ENCODE peak calls at places on chromosomes 13 and 19, in eight cellular contexts. R, F, A, H, N, T, I and J are unnamed samples.

GRCh38 chr13:97849305-97849704 is 104.2 kb upstream of the IPO5 start:
- DNase-seq in A (no peak), F (no peak), H (no peak), N (no peak), R (peak), I (no peak), T (no peak), J (no peak)

GRCh38 chr19:15195381-15195964 is 5.3 kb downstream of the NOTCH3 start:
- DNase-seq in N (peak), R (peak), H (no peak), F (no peak), T (peak), A (no peak), I (no peak), J (no peak)

GRCh38 chr19:18342090-18342632 is 1.8 kb downstream of the PGPEP1 start:
- DNase-seq in T (no peak), H (no peak), F (no peak), A (no peak), I (no peak), R (no peak), N (no peak), J (no peak)

GRCh38 chr13:100563779-100564178 is 24.8 kb downstream of the GGACT start:
- DNase-seq in T (no peak), F (no peak), N (no peak), R (no peak), A (no peak), H (no peak), I (no peak), J (no peak)

GRCh38 chr13:34164585-34164984 is 346.6 kb downstream of the RFC3 start:
- DNase-seq in F (no peak), I (no peak), A (no peak), N (no peak), R (no peak), T (no peak), H (no peak), J (no peak)

GRCh38 chr13:45178349-45179142 is 22.3 kb downstream of the KCTD4 start:
- DNase-seq in A (no peak), T (no peak), N (no peak), R (no peak), F (no peak), H (no peak), I (no peak), J (no peak)

GRCh38 chr13:40974460-40975407 is 44.4 kb downstream of the ELF1 start:
- DNase-seq in H (peak), R (no peak), N (no peak), I (no peak), T (no peak), F (peak), A (peak), J (peak)

GRCh38 chr19:40392894-40393517 is 3.0 kb upstream of the HIPK4 start:
- DNase-seq in N (no peak), R (no peak), H (no peak), A (no peak), T (no peak), I (no peak), F (no peak), J (no peak)

GRCh38 chr19:48364564-48365363 is 597 bp downstream of the SYNGR4 start:
- DNase-seq in H (no peak), I (no peak), A (peak), N (peak), R (no peak), T (no peak), F (no peak), J (no peak)

GRCh38 chr19:2132731-2133490 is 18.5 kb downstream of the AP3D1 start:
- DNase-seq in H (no peak), F (no peak), I (no peak), T (no peak), A (no peak), N (no peak), R (no peak), J (no peak)

GRCh38 chr13:42214445-42214844 is 57.5 kb upstream of the AKAP11 start:
- DNase-seq in I (no peak), A (no peak), F (no peak), T (no peak), R (no peak), N (no peak), H (no peak), J (no peak)

GRCh38 chr19:42352216-42352892 is 26.9 kb downstream of the MEGF8 start:
- DNase-seq in F (no peak), A (no peak), H (no peak), T (no peak), N (no peak), R (peak), I (no peak), J (no peak)

GRCh38 chr19:1766800-1767352 is 13.6 kb downstream of the ONECUT3 start:
- DNase-seq in N (no peak), F (no peak), R (no peak), I (no peak), T (no peak), H (no peak), A (no peak), J (no peak)

GRCh38 chr13:98307744-98308524 is 130.9 kb upstream of the RNF113B start:
- DNase-seq in H (no peak), T (no peak), R (no peak), I (no peak), N (no peak), F (no peak), A (no peak), J (no peak)

GRCh38 chr19:16871870-16872269 is 16.9 kb upstream of the F2RL3 start:
- DNase-seq in R (no peak), I (no peak), A (no peak), H (no peak), F (no peak), N (no peak), T (no peak), J (no peak)

GRCh38 chr19:18756896-18757295 is 34.2 kb downstream of the COMP start:
- DNase-seq in I (no peak), H (no peak), T (no peak), A (no peak), N (no peak), F (no peak), R (peak), J (no peak)

GRCh38 chr19:46520616-46521015 is 24.9 kb upstream of the PNMA8B start:
- DNase-seq in R (no peak), N (no peak), T (no peak), A (no peak), H (no peak), I (no peak), F (no peak), J (no peak)

GRCh38 chr19:53332484-53332883 is 1.1 kb upstream of the ZNF845 start:
- DNase-seq in H (no peak), N (no peak), T (no peak), R (no peak), A (no peak), I (no peak), F (no peak), J (no peak)

GRCh38 chr19:38557205-38557799 is 60.5 kb downstream of the MAP4K1 start:
- DNase-seq in R (no peak), A (peak), F (peak), H (no peak), T (no peak), N (no peak), I (no peak), J (peak)

GRCh38 chr19:49887037-49887652 is 9.5 kb downstream of the IL4I1 start:
- DNase-seq in A (no peak), F (no peak), H (no peak), N (no peak), I (no peak), T (no peak), R (no peak), J (no peak)

GRCh38 chr13:75357576-75358295 is 124.2 kb downstream of the TBC1D4 start:
- DNase-seq in A (peak), F (peak), I (peak), T (no peak), R (peak), H (peak), N (no peak), J (peak)

GRCh38 chr13:80473695-80474094 is 132.8 kb upstream of the SPRY2 start:
- DNase-seq in I (no peak), N (no peak), R (peak), A (no peak), F (no peak), H (no peak), T (no peak), J (no peak)